ENCODE peak calls at places on chromosomes 16 and 17, in eight cellular contexts. E, L, N, W, K, T, R and Z are unnamed samples.

GRCh38 chr17:57895382-57896060 is 45.7 kb upstream of the MRPS23 start:
- DNase-seq in W (no peak), E (no peak), L (peak), K (no peak), N (no peak), T (no peak), R (no peak), Z (no peak)

GRCh38 chr17:73490851-73491250 is 153.4 kb downstream of the SDK2 start:
- DNase-seq in N (no peak), L (no peak), K (no peak), E (no peak), W (no peak), T (no peak), R (no peak), Z (no peak)

GRCh38 chr16:2270070-2270462 is 2.1 kb upstream of the RNPS1 start:
- DNase-seq in K (no peak), W (no peak), T (no peak), E (no peak), R (no peak), L (no peak), N (no peak), Z (no peak)

GRCh38 chr16:87317766-87318121 is 552 bp upstream of the C16orf95 start:
- DNase-seq in N (peak), E (peak), W (no peak), R (no peak), L (peak), K (no peak), T (no peak), Z (no peak)

GRCh38 chr17:18257747-18258355 is 687 bp downstream of the FLII start:
- DNase-seq in N (no peak), E (no peak), R (peak), K (no peak), L (peak), T (no peak), W (peak), Z (peak)

GRCh38 chr17:61124562-61124961 is 275.1 kb upstream of the TBX2 start:
- DNase-seq in E (no peak), T (no peak), L (no peak), K (no peak), N (no peak), R (no peak), W (no peak), Z (no peak)

GRCh38 chr17:48060249-48060648 is 12.1 kb downstream of the NFE2L1 start:
- DNase-seq in E (no peak), L (no peak), W (no peak), K (no peak), T (no peak), R (no peak), N (no peak), Z (no peak)

GRCh38 chr17:31663576-31663975 is 195.5 kb downstream of the COPRS start:
- DNase-seq in K (no peak), L (no peak), E (no peak), T (no peak), N (no peak), W (no peak), R (no peak), Z (no peak)

GRCh38 chr16:84141143-84141670 is 3.8 kb downstream of the HSDL1 start:
- DNase-seq in K (no peak), L (no peak), E (no peak), R (no peak), N (no peak), T (no peak), W (no peak), Z (no peak)

GRCh38 chr17:50027639-50028206 is 28.2 kb upstream of the ITGA3 start:
- DNase-seq in R (no peak), L (peak), E (peak), W (no peak), N (peak), T (no peak), K (no peak), Z (peak)

GRCh38 chr16:65624696-65625095 is 502.8 kb upstream of the CDH11 start:
- DNase-seq in E (no peak), N (no peak), K (no peak), T (no peak), R (no peak), L (no peak), W (no peak), Z (no peak)

GRCh38 chr16:89921699-89922476 is 1.3 kb upstream of the TUBB3 start:
- DNase-seq in T (no peak), K (no peak), W (no peak), R (no peak), E (peak), L (peak), N (peak), Z (peak)

GRCh38 chr16:13032911-13033310 is 131.5 kb downstream of the SHISA9 start:
- DNase-seq in L (no peak), K (no peak), W (no peak), R (no peak), N (no peak), E (no peak), T (no peak), Z (no peak)

GRCh38 chr17:33966410-33967063 is 288.5 kb upstream of the CCL2 start:
- DNase-seq in E (no peak), L (no peak), T (no peak), W (no peak), N (no peak), K (no peak), R (no peak), Z (no peak)

GRCh38 chr16:87041732-87042131 is 275.5 kb downstream of the C16orf95 start:
- DNase-seq in E (no peak), K (no peak), L (no peak), R (no peak), T (no peak), N (no peak), W (no peak), Z (no peak)

GRCh38 chr16:47045023-47045422 is 71.5 kb upstream of the DNAJA2 start:
- DNase-seq in T (no peak), W (no peak), E (no peak), L (no peak), N (no peak), R (no peak), K (no peak), Z (no peak)

GRCh38 chr17:64343833-64344637 is 46.6 kb downstream of the PECAM1 start:
- DNase-seq in T (no peak), L (peak), W (no peak), R (no peak), E (peak), N (no peak), K (no peak), Z (peak)

GRCh38 chr17:34121311-34121710 is 133.8 kb upstream of the CCL2 start:
- DNase-seq in R (no peak), N (no peak), W (no peak), T (no peak), E (no peak), K (no peak), L (no peak), Z (no peak)

GRCh38 chr17:74427048-74427762 is 4.7 kb upstream of the GPRC5C start:
- DNase-seq in K (no peak), T (no peak), N (no peak), W (no peak), R (no peak), L (no peak), E (no peak), Z (peak)

GRCh38 chr17:77329741-77330531 is 189.2 kb downstream of the SEC14L1 start:
- DNase-seq in E (no peak), R (no peak), L (peak), W (no peak), K (no peak), T (no peak), N (no peak), Z (peak)

GRCh38 chr16:83733301-83733700 is 74.5 kb upstream of the HSBP1 start:
- DNase-seq in R (no peak), W (no peak), N (no peak), T (no peak), L (no peak), E (peak), K (no peak), Z (no peak)

GRCh38 chr16:919658-920631 is 50.8 kb downstream of the LMF1 start:
- DNase-seq in N (peak), W (no peak), L (no peak), K (no peak), T (no peak), R (no peak), E (no peak), Z (no peak)

GRCh38 chr16:70478912-70479341 is 24.5 kb downstream of the FCSK start:
- DNase-seq in N (no peak), T (no peak), E (no peak), R (no peak), K (no peak), W (no peak), L (no peak), Z (no peak)

GRCh38 chr17:45092932-45093430 is 31.9 kb downstream of the NMT1 start:
- DNase-seq in T (no peak), K (no peak), R (peak), N (peak), W (no peak), L (peak), E (peak), Z (peak)

GRCh38 chr16:54628796-54629625 is 301.7 kb upstream of the IRX5 start:
- DNase-seq in K (no peak), E (no peak), R (no peak), L (no peak), W (no peak), T (no peak), N (no peak), Z (no peak)

GRCh38 chr16:50152807-50153647 is at the start of gene TENT4B:
- DNase-seq in N (peak), R (peak), E (peak), W (peak), T (peak), K (peak), L (peak), Z (peak)

GRCh38 chr16:80372341-80372740 is 168.5 kb upstream of the DYNLRB2 start:
- DNase-seq in L (no peak), E (no peak), T (no peak), K (no peak), W (no peak), N (no peak), R (no peak), Z (no peak)

GRCh38 chr17:78790552-78790951 is 8.5 kb upstream of the CYTH1 start:
- DNase-seq in L (no peak), T (no peak), W (no peak), R (no peak), N (no peak), E (no peak), K (no peak), Z (no peak)

GRCh38 chr16:79272141-79272577 is 328.4 kb downstream of the MAF start:
- DNase-seq in K (peak), E (no peak), N (no peak), R (no peak), T (peak), W (no peak), L (no peak), Z (no peak)

GRCh38 chr17:63841350-63842172 is 924 bp downstream of the SMARCD2 start:
- DNase-seq in E (no peak), L (peak), T (no peak), R (peak), W (no peak), N (no peak), K (no peak), Z (peak)

GRCh38 chr17:78787444-78787843 is 5.4 kb upstream of the CYTH1 start:
- DNase-seq in E (no peak), R (no peak), T (no peak), L (no peak), W (no peak), K (no peak), N (no peak), Z (no peak)

GRCh38 chr17:77637807-77638182 is 320.7 kb upstream of the TNRC6C start:
- DNase-seq in W (no peak), K (no peak), L (no peak), N (no peak), R (peak), E (no peak), T (no peak), Z (no peak)